ENCODE peak calls at places on chromosomes 7 and 10, in six cellular contexts. E is fibroblast of lung, I is right lobe of liver, N is MM.1S, D is GM12878, L is psoas muscle. P is an unnamed sample.

GRCh38 chr7:158815046-158815445 is 14.3 kb downstream of the ESYT2 start:
- DNase-seq in D (no peak), I (no peak), N (no peak), E (peak; percentile 58), L (peak; percentile 62), P (no peak)

GRCh38 chr7:79893991-79894390 is 240.6 kb upstream of the GNAI1 start:
- DNase-seq in D (no peak), N (no peak), L (no peak), E (peak; percentile 1), I (no peak), P (no peak)

GRCh38 chr7:115113776-115114175 is 191.9 kb downstream of the MDFIC start:
- DNase-seq in D (no peak), I (peak; percentile 61), N (no peak), L (no peak), E (peak; percentile 7), P (no peak)

GRCh38 chr10:79249156-79250121 is 97.8 kb upstream of the PPIF start:
- DNase-seq in N (peak; percentile 82), L (no peak), I (no peak), E (no peak), D (peak; percentile 74), P (peak; percentile 83)

GRCh38 chr10:13712799-13713581 is 126.2 kb downstream of the PRPF18 start:
- DNase-seq in I (peak; percentile 59), E (peak; percentile 99), L (peak; percentile 88), N (no peak), D (peak; percentile 82), P (peak; percentile 83)

GRCh38 chr10:3666525-3667302 is 118.3 kb downstream of the KLF6 start:
- DNase-seq in E (no peak), D (no peak), I (no peak), L (no peak), N (no peak), P (no peak)

GRCh38 chr10:78952018-78952417 is 116.7 kb upstream of the ZMIZ1 start:
- DNase-seq in L (no peak), D (no peak), N (no peak), I (no peak), E (no peak), P (no peak)

GRCh38 chr7:101727184-101727583 is 90.2 kb upstream of the CUX1 start:
- DNase-seq in E (no peak), L (no peak), N (no peak), I (no peak), D (no peak), P (no peak)

GRCh38 chr10:69895759-69896158 is 94.1 kb downstream of the COL13A1 start:
- DNase-seq in D (no peak), L (no peak), I (no peak), N (no peak), E (peak; percentile 78), P (no peak)

GRCh38 chr10:87038786-87039185 is 18.7 kb downstream of the FAM25A start:
- DNase-seq in E (no peak), D (no peak), I (no peak), N (no peak), L (no peak), P (no peak)

GRCh38 chr10:23096814-23097549 is 1.6 kb downstream of the MSRB2 start:
- DNase-seq in I (no peak), N (no peak), L (no peak), E (peak; percentile 94), D (no peak), P (no peak)

GRCh38 chr7:123876557-123877256 is 31.7 kb downstream of the HYAL4 start:
- DNase-seq in N (no peak), D (no peak), L (no peak), E (no peak), I (no peak), P (no peak)

GRCh38 chr7:95478139-95479037 is 7.4 kb upstream of the ASB4 start:
- DNase-seq in D (no peak), L (no peak), I (no peak), N (no peak), E (peak; percentile 79), P (no peak)

GRCh38 chr10:70906031-70906804 is 17.9 kb upstream of the PCBD1 start:
- DNase-seq in D (no peak), E (no peak), L (no peak), I (no peak), N (no peak), P (no peak)

GRCh38 chr10:122422266-122422980 is 32.0 kb upstream of the ARMS2 start:
- DNase-seq in D (no peak), N (no peak), L (no peak), I (no peak), E (no peak), P (no peak)

GRCh38 chr7:132618271-132618955 is 42.1 kb upstream of the PLXNA4 start:
- DNase-seq in D (no peak), L (no peak), N (no peak), I (no peak), E (peak; percentile 22), P (no peak)

GRCh38 chr7:116180302-116180701 is 30.0 kb upstream of the TES start:
- DNase-seq in D (no peak), L (no peak), N (peak; percentile 71), E (peak; percentile 51), I (no peak), P (no peak)

DNA sequence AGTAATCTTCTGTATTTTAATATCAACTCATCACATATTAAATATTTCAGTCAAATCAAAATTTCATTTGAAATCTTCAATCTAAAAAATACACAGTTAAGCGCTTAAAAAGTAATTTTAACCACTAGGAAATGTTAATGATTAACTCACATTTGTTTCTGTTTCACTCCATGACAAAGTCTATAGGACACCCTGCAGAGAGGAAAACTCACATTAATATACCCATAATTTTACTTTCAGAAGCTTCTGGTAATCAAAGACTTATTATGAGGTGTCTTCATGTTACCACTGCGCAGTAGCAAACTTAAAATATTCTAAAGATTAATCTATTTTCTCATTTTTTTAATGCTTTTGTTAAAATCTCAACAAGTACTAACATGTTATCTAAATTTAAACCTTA is 41.0 kb upstream of the ZNF518A start:
- DNase-seq in N (peak; percentile 12), L (no peak), I (no peak), E (no peak), D (no peak), P (no peak)
- H3K4me3 ChIP-seq in N (peak overlapping the region; percentile 90), L (peak overlapping the region; percentile 75), I (peak overlapping the region; percentile 68), E (peak overlapping the region; percentile 83), D (peak overlapping the region; percentile 79), P (peak overlapping the region; percentile 88)

DNA sequence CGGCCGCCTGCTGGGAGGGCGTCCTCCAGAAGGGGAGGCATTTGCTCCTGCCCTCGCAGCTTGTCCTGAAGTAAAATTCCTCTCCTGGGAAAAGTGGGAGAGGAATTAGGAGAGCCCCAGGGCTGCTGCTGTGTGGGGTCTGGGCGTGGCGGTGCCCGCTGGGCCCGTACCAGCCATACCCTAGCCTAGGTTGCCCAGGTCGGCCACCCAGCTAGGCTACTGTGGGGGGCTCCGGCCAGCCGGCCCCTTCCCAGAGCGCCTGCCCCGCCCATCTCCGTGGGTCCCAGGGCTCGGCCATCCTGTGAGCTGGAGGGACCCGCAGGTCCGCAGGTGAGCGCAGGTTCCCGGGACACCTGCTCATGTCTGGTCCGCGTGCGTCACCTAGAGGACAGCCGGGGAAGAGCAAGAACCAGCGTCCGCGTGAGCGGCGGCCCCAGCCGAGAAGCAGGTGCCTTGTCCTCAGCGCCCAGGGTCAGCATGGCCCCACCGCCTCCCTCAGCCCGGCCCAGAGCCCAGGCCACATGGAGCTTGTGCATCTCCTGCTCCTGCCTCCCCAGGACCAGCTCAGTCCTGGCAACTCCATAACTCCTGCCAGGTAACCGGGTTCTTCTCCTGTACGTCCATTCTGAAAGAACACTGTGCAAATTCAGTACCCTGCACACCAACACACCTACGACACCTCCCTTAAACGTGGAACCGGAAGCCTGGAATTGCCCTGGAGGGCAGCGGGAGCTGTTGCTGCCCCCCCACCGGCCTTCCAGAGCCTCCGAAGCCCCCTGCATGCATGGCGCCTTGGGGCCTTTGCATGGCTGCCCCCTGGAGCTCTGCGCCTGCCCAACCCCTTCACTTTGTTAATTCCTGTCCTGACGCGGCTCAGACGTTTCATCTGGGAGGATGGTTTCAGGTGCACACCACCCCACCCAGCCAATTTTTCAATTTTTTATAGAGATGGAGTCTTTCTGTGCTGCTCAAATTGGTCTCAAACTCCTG is 22.8 kb upstream of the FOXL3 start:
- DNase-seq in I (no peak), L (peak; percentile 70), N (no peak), E (no peak), D (no peak), P (no peak)
- TF ChIP-seq CTCF in I (peak; percentile 34), L (peak; percentile 50), N (no peak), E (peak; percentile 40), D (no peak), P (no peak)

GRCh38 chr10:64873088-64873487 is 1351.9 kb downstream of the REEP3 start:
- DNase-seq in N (no peak), L (no peak), E (no peak), D (no peak), I (no peak), P (no peak)
- H3K27me3 ChIP-seq in N (no peaks in the 10 kb centered on the region), L (no peaks in the 10 kb centered on the region), E (no peaks in the 10 kb centered on the region), D (no peaks in the 10 kb centered on the region), I (no peaks in the 10 kb centered on the region), P (no peaks in the 10 kb centered on the region)

GRCh38 chr7:28685660-28686417 is 272.3 kb downstream of the TRIL start:
- DNase-seq in E (peak; percentile 98), I (peak; percentile 91), D (no peak), L (peak; percentile 91), N (no peak), P (peak; percentile 57)
- H3K4me3 ChIP-seq in E (peak overlapping the region; percentile 81), I (peak overlapping the region; percentile 17), D (peak overlapping the region; percentile 36), L (peak overlapping the region; percentile 67), N (no peak overlapping the region), P (no peak overlapping the region)

GRCh38 chr7:43824963-43825362 is 44.4 kb downstream of the MRPS24 start:
- DNase-seq in I (no peak), N (no peak), D (no peak), L (no peak), E (peak; percentile 41), P (no peak)

GRCh38 chr7:43823941-43824340 is 45.4 kb downstream of the MRPS24 start:
- DNase-seq in N (no peak), I (no peak), E (no peak), L (no peak), D (no peak), P (no peak)

DNA sequence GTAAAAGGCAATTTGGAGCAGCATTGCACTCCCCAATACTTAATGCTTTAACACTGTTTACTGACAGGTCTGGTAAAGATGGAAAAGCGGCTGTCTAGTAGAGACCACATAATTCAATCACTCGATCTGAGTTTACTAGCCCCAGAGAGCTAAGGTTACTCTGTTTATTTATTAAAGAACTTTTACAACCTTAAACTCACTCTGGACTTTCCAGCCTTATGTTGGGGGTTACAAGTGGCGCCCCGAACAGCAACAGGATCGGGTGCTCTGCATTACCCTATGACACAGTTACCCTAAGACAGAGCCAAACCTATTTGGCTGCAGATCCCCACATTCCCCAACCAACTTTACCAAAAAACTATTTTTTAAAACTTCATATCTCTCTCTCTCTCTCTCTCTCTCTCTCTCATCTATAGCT is 43.9 kb downstream of the MRPS24 start:
- DNase-seq in I (no peak), E (no peak), N (no peak), D (no peak), L (no peak), P (no peak)
- TF ChIP-seq CTCF in I (no peak), E (no peak), N (no peak), D (no peak), L (no peak), P (no peak)

GRCh38 chr10:43297534-43297933 is 30.7 kb upstream of the RASGEF1A start:
- DNase-seq in N (no peak), E (no peak), I (peak; percentile 16), L (no peak), D (no peak), P (no peak)
- H3K27me3 ChIP-seq in N (no peaks in the 10 kb centered on the region), E (no peaks in the 10 kb centered on the region), I (no peaks in the 10 kb centered on the region), L (no peaks in the 10 kb centered on the region), D (no peaks in the 10 kb centered on the region), P (peaks cover 1% of the 10 kb centered on the region)

P was measured in GM06990.